ENCODE peak calls at places on chromosomes 4 and X, in eight cellular contexts. One of them, this sample, is unnamed.

GRCh38 chr4:19888587-19888986 is 363.1 kb upstream of the SLIT2 start:
- DNase-seq in MM.1S: no peak
- DNase-seq in IMR-90: no peak
- DNase-seq in mucosa of descending colon: no peak
- DNase-seq in activated T-helper 9 cell treated with anti-CD3 and anti-CD28 coated beads, Interleukin-2, amount 50 U/mL, for 16 hours: no peak
- DNase-seq in neural progenitor cell: no peak
- DNase-seq in posterior vena cava: no peak
- DNase-seq in stimulated activated CD4-positive, alpha-beta T cell treated with anti-CD3 and anti-CD28 coated beads, Interleukin-1b, Interleukin-23, amount 100 ng/mL, for 1 hour: no peak
- DNase-seq in this sample: no peak

GRCh38 chr4:112564706-112565270 is 48.8 kb upstream of the NEUROG2 start:
- DNase-seq in stimulated activated CD4-positive, alpha-beta T cell treated with anti-CD3 and anti-CD28 coated beads, Interleukin-1b, Interleukin-23, amount 100 ng/mL, for 1 hour: no peak
- DNase-seq in posterior vena cava: no peak
- DNase-seq in neural progenitor cell: no peak
- DNase-seq in mucosa of descending colon: no peak
- DNase-seq in IMR-90: no peak
- DNase-seq in activated T-helper 9 cell treated with anti-CD3 and anti-CD28 coated beads, Interleukin-2, amount 50 U/mL, for 16 hours: no peak
- DNase-seq in MM.1S: no peak
- DNase-seq in this sample: no peak

GRCh38 chr4:94152466-94152865 is 55.2 kb upstream of the SMARCAD1 start:
- DNase-seq in stimulated activated CD4-positive, alpha-beta T cell treated with anti-CD3 and anti-CD28 coated beads, Interleukin-1b, Interleukin-23, amount 100 ng/mL, for 1 hour: no peak
- DNase-seq in IMR-90: no peak
- DNase-seq in neural progenitor cell: no peak
- DNase-seq in MM.1S: no peak
- DNase-seq in activated T-helper 9 cell treated with anti-CD3 and anti-CD28 coated beads, Interleukin-2, amount 50 U/mL, for 16 hours: no peak
- DNase-seq in mucosa of descending colon: no peak
- DNase-seq in posterior vena cava: no peak
- DNase-seq in this sample: no peak

GRCh38 chr4:167934216-167934615 is 158.1 kb upstream of the ANXA10 start:
- DNase-seq in stimulated activated CD4-positive, alpha-beta T cell treated with anti-CD3 and anti-CD28 coated beads, Interleukin-1b, Interleukin-23, amount 100 ng/mL, for 1 hour: no peak
- DNase-seq in neural progenitor cell: no peak
- DNase-seq in IMR-90: no peak
- DNase-seq in mucosa of descending colon: no peak
- DNase-seq in MM.1S: no peak
- DNase-seq in activated T-helper 9 cell treated with anti-CD3 and anti-CD28 coated beads, Interleukin-2, amount 50 U/mL, for 16 hours: no peak
- DNase-seq in posterior vena cava: no peak
- DNase-seq in this sample: no peak

GRCh38 chr4:11455201-11455835 is 26.6 kb upstream of the HS3ST1 start:
- DNase-seq in MM.1S: no peak
- DNase-seq in neural progenitor cell: no peak
- DNase-seq in activated T-helper 9 cell treated with anti-CD3 and anti-CD28 coated beads, Interleukin-2, amount 50 U/mL, for 16 hours: no peak
- DNase-seq in stimulated activated CD4-positive, alpha-beta T cell treated with anti-CD3 and anti-CD28 coated beads, Interleukin-1b, Interleukin-23, amount 100 ng/mL, for 1 hour: no peak
- DNase-seq in IMR-90: no peak
- DNase-seq in posterior vena cava: no peak
- DNase-seq in mucosa of descending colon: peak; percentile 66
- DNase-seq in this sample: no peak

GRCh38 chr4:145954924-145955339 is 16.3 kb upstream of the ZNF827 start:
- DNase-seq in posterior vena cava: no peak
- DNase-seq in IMR-90: peak; percentile 96
- DNase-seq in activated T-helper 9 cell treated with anti-CD3 and anti-CD28 coated beads, Interleukin-2, amount 50 U/mL, for 16 hours: no peak
- DNase-seq in neural progenitor cell: no peak
- DNase-seq in stimulated activated CD4-positive, alpha-beta T cell treated with anti-CD3 and anti-CD28 coated beads, Interleukin-1b, Interleukin-23, amount 100 ng/mL, for 1 hour: no peak
- DNase-seq in mucosa of descending colon: no peak
- DNase-seq in MM.1S: no peak
- DNase-seq in this sample: no peak

GRCh38 chr4:130479674-130480073 is 1383.7 kb downstream of the C4orf33 start:
- DNase-seq in activated T-helper 9 cell treated with anti-CD3 and anti-CD28 coated beads, Interleukin-2, amount 50 U/mL, for 16 hours: no peak
- DNase-seq in stimulated activated CD4-positive, alpha-beta T cell treated with anti-CD3 and anti-CD28 coated beads, Interleukin-1b, Interleukin-23, amount 100 ng/mL, for 1 hour: no peak
- DNase-seq in neural progenitor cell: no peak
- DNase-seq in mucosa of descending colon: no peak
- DNase-seq in MM.1S: no peak
- DNase-seq in posterior vena cava: no peak
- DNase-seq in IMR-90: no peak
- DNase-seq in this sample: no peak

GRCh38 chrX:122078079-122078478 is 1030.7 kb downstream of the GLUD2 start:
- DNase-seq in stimulated activated CD4-positive, alpha-beta T cell treated with anti-CD3 and anti-CD28 coated beads, Interleukin-1b, Interleukin-23, amount 100 ng/mL, for 1 hour: no peak
- DNase-seq in mucosa of descending colon: no peak
- DNase-seq in IMR-90: no peak
- DNase-seq in activated T-helper 9 cell treated with anti-CD3 and anti-CD28 coated beads, Interleukin-2, amount 50 U/mL, for 16 hours: no peak
- DNase-seq in MM.1S: no peak
- DNase-seq in posterior vena cava: no peak
- DNase-seq in neural progenitor cell: no peak
- DNase-seq in this sample: no peak

GRCh38 chr4:145061325-145061920 is 36.6 kb downstream of the ANAPC10 start:
- DNase-seq in neural progenitor cell: peak; percentile 24
- DNase-seq in IMR-90: peak; percentile 67
- DNase-seq in stimulated activated CD4-positive, alpha-beta T cell treated with anti-CD3 and anti-CD28 coated beads, Interleukin-1b, Interleukin-23, amount 100 ng/mL, for 1 hour: no peak
- DNase-seq in posterior vena cava: no peak
- DNase-seq in mucosa of descending colon: no peak
- DNase-seq in activated T-helper 9 cell treated with anti-CD3 and anti-CD28 coated beads, Interleukin-2, amount 50 U/mL, for 16 hours: no peak
- DNase-seq in MM.1S: peak; percentile 62
- DNase-seq in this sample: no peak

GRCh38 chr4:101615652-101616051 is 174.9 kb upstream of the BANK1 start:
- DNase-seq in neural progenitor cell: no peak
- DNase-seq in mucosa of descending colon: no peak
- DNase-seq in posterior vena cava: no peak
- DNase-seq in stimulated activated CD4-positive, alpha-beta T cell treated with anti-CD3 and anti-CD28 coated beads, Interleukin-1b, Interleukin-23, amount 100 ng/mL, for 1 hour: no peak
- DNase-seq in MM.1S: no peak
- DNase-seq in activated T-helper 9 cell treated with anti-CD3 and anti-CD28 coated beads, Interleukin-2, amount 50 U/mL, for 16 hours: no peak
- DNase-seq in IMR-90: no peak
- DNase-seq in this sample: no peak

GRCh38 chrX:20455001-20455400 is 188.3 kb upstream of the RPS6KA3 start:
- DNase-seq in MM.1S: no peak
- DNase-seq in stimulated activated CD4-positive, alpha-beta T cell treated with anti-CD3 and anti-CD28 coated beads, Interleukin-1b, Interleukin-23, amount 100 ng/mL, for 1 hour: no peak
- DNase-seq in activated T-helper 9 cell treated with anti-CD3 and anti-CD28 coated beads, Interleukin-2, amount 50 U/mL, for 16 hours: no peak
- DNase-seq in posterior vena cava: no peak
- DNase-seq in neural progenitor cell: no peak
- DNase-seq in mucosa of descending colon: no peak
- DNase-seq in IMR-90: no peak
- DNase-seq in this sample: no peak

GRCh38 chr4:63582997-63583396 is 826.3 kb downstream of the TECRL start:
- DNase-seq in activated T-helper 9 cell treated with anti-CD3 and anti-CD28 coated beads, Interleukin-2, amount 50 U/mL, for 16 hours: no peak
- DNase-seq in mucosa of descending colon: no peak
- DNase-seq in IMR-90: no peak
- DNase-seq in neural progenitor cell: no peak
- DNase-seq in MM.1S: no peak
- DNase-seq in stimulated activated CD4-positive, alpha-beta T cell treated with anti-CD3 and anti-CD28 coated beads, Interleukin-1b, Interleukin-23, amount 100 ng/mL, for 1 hour: no peak
- DNase-seq in posterior vena cava: no peak
- DNase-seq in this sample: no peak

GRCh38 chr4:182434720-182435119 is 191.5 kb downstream of the TENM3 start:
- DNase-seq in posterior vena cava: no peak
- DNase-seq in activated T-helper 9 cell treated with anti-CD3 and anti-CD28 coated beads, Interleukin-2, amount 50 U/mL, for 16 hours: no peak
- DNase-seq in IMR-90: no peak
- DNase-seq in neural progenitor cell: no peak
- DNase-seq in MM.1S: no peak
- DNase-seq in mucosa of descending colon: no peak
- DNase-seq in stimulated activated CD4-positive, alpha-beta T cell treated with anti-CD3 and anti-CD28 coated beads, Interleukin-1b, Interleukin-23, amount 100 ng/mL, for 1 hour: no peak
- DNase-seq in this sample: no peak

GRCh38 chrX:45801554-45801953 is 600.9 kb upstream of the DIPK2B start:
- DNase-seq in MM.1S: peak; percentile 44
- DNase-seq in posterior vena cava: no peak
- DNase-seq in activated T-helper 9 cell treated with anti-CD3 and anti-CD28 coated beads, Interleukin-2, amount 50 U/mL, for 16 hours: no peak
- DNase-seq in neural progenitor cell: peak; percentile 13
- DNase-seq in stimulated activated CD4-positive, alpha-beta T cell treated with anti-CD3 and anti-CD28 coated beads, Interleukin-1b, Interleukin-23, amount 100 ng/mL, for 1 hour: no peak
- DNase-seq in IMR-90: peak; percentile 34
- DNase-seq in mucosa of descending colon: no peak
- DNase-seq in this sample: no peak